ENCODE peak calls at places on chromosomes 7 and 10, in four cellular contexts. L, F, E and P are unnamed samples.

GRCh38 chr10:20971901-20972300 is 74.8 kb upstream of the NEBL start:
- DNase-seq in E (no peak), F (no peak), L (no peak), P (peak)

GRCh38 chr10:132861884-132862461 is 76.0 kb upstream of the NKX6-2 start:
- DNase-seq in L (no peak), F (no peak), E (peak), P (no peak)

GRCh38 chr10:11679946-11680345 is 62.2 kb upstream of the ECHDC3 start:
- DNase-seq in L (no peak), E (no peak), F (no peak), P (no peak)

GRCh38 chr10:94545277-94546057 is at the start of gene HELLS:
- DNase-seq in L (peak), E (peak), F (peak), P (peak)

GRCh38 chr10:21399392-21400015 is 126.0 kb downstream of the SKIDA1 start:
- DNase-seq in L (peak), F (peak), E (no peak), P (peak)

GRCh38 chr10:117552156-117552620 is 9.6 kb downstream of the EMX2 start:
- DNase-seq in E (peak), L (no peak), F (peak), P (no peak)

GRCh38 chr7:81501220-81501619 is 268.6 kb downstream of the HGF start:
- DNase-seq in E (no peak), F (peak), L (peak), P (peak)

GRCh38 chr7:29192284-29192683 is 2.3 kb upstream of the CHN2 start:
- DNase-seq in F (no peak), L (no peak), E (no peak), P (no peak)

GRCh38 chr7:49398730-49399129 is 374.7 kb upstream of the VWC2 start:
- DNase-seq in F (peak), E (no peak), L (no peak), P (peak)

GRCh38 chr7:27971171-27971570 is 209.4 kb downstream of the JAZF1 start:
- DNase-seq in L (no peak), F (no peak), E (no peak), P (no peak)

GRCh38 chr10:118754132-118754555 is 626 bp downstream of the CACUL1 start:
- DNase-seq in L (peak), E (peak), F (peak), P (peak)

GRCh38 chr10:34479520-34480179 is 335.4 kb downstream of the PARD3 start:
- DNase-seq in F (no peak), E (no peak), L (peak), P (no peak)

GRCh38 chr10:132742167-132742836 is 43.6 kb downstream of the NKX6-2 start:
- DNase-seq in E (no peak), L (no peak), F (no peak), P (no peak)

GRCh38 chr10:25843551-25844170 is 90.4 kb upstream of the MYO3A start:
- DNase-seq in F (no peak), E (no peak), L (no peak), P (peak)

GRCh38 chr10:89206402-89207180 is 526 bp downstream of the CH25H start:
- DNase-seq in F (no peak), E (peak), L (no peak), P (peak)

GRCh38 chr10:13472359-13472758 is 56.5 kb downstream of the BEND7 start:
- DNase-seq in L (no peak), F (no peak), E (no peak), P (no peak)

GRCh38 chr7:39709768-39710291 is 86.5 kb downstream of the RALA start:
- DNase-seq in E (no peak), L (peak), F (no peak), P (peak)

GRCh38 chr10:97531401-97531985 is 32.8 kb downstream of the UBTD1 start:
- DNase-seq in L (no peak), F (no peak), E (peak), P (peak)

GRCh38 chr7:92641921-92642511 is 51.8 kb upstream of the FAM133B start:
- DNase-seq in L (no peak), F (peak), E (no peak), P (peak)

GRCh38 chr7:50653116-50653854 is 88.1 kb upstream of the DDC start:
- DNase-seq in F (no peak), E (no peak), L (peak), P (peak)

GRCh38 chr7:2193575-2194305 is 39.0 kb downstream of the MAD1L1 start:
- DNase-seq in E (no peak), F (no peak), L (no peak), P (no peak)

GRCh38 chr10:66218981-66219587 is 706.8 kb upstream of the LRRTM3 start:
- DNase-seq in E (no peak), F (peak), L (no peak), P (peak)

GRCh38 chr7:2734761-2735571 is 47.0 kb downstream of the AMZ1 start:
- DNase-seq in E (no peak), F (no peak), L (no peak), P (no peak)

GRCh38 chr10:31928531-31929259 is at the start of gene ARHGAP12:
- DNase-seq in F (peak), L (peak), E (peak), P (peak)

GRCh38 chr10:103539751-103540150 is 46.2 kb downstream of the NEURL1 start:
- DNase-seq in F (no peak), L (no peak), E (no peak), P (no peak)

GRCh38 chr7:124791876-124792446 is 26.4 kb upstream of the GPR37 start:
- DNase-seq in F (peak), L (no peak), E (no peak), P (no peak)

GRCh38 chr7:117875566-117875965 is 2.3 kb upstream of the CTTNBP2 start:
- DNase-seq in F (peak), L (peak), E (peak), P (peak)

GRCh38 chr7:25009271-25009670 is 29.3 kb upstream of the OSBPL3 start:
- DNase-seq in E (no peak), L (no peak), F (peak), P (peak)

GRCh38 chr10:102017295-102017694 is 38.7 kb downstream of the ARMH3 start:
- DNase-seq in E (no peak), L (no peak), F (no peak), P (no peak)

GRCh38 chr10:13206546-13207443 is 27.4 kb downstream of the UCMA start:
- DNase-seq in E (no peak), L (peak), F (peak), P (peak)

GRCh38 chr7:151432658-151433521 is 7.1 kb downstream of the CRYGN start:
- DNase-seq in E (no peak), F (no peak), L (no peak), P (no peak)
- H3K27ac ChIP-seq in E (no peak), F (no peak), L (no peak), P (no peak)

GRCh38 chr10:115773832-115774231 is 499.2 kb downstream of the GFRA1 start:
- DNase-seq in E (no peak), L (no peak), F (no peak), P (no peak)

GRCh38 chr10:115772606-115773005 is 500.4 kb downstream of the GFRA1 start:
- DNase-seq in F (no peak), E (no peak), L (no peak), P (peak)

GRCh38 chr10:115777646-115778045 is 495.4 kb downstream of the GFRA1 start:
- DNase-seq in E (no peak), F (no peak), L (no peak), P (no peak)

GRCh38 chr10:115774721-115775120 is 498.3 kb downstream of the GFRA1 start:
- DNase-seq in L (no peak), E (no peak), F (no peak), P (no peak)

GRCh38 chr10:115771755-115772154 is 501.3 kb downstream of the GFRA1 start:
- DNase-seq in L (no peak), E (no peak), F (no peak), P (peak)
- H3K27ac ChIP-seq in L (no peak), E (no peak), F (no peak), P (no peak)

DNA sequence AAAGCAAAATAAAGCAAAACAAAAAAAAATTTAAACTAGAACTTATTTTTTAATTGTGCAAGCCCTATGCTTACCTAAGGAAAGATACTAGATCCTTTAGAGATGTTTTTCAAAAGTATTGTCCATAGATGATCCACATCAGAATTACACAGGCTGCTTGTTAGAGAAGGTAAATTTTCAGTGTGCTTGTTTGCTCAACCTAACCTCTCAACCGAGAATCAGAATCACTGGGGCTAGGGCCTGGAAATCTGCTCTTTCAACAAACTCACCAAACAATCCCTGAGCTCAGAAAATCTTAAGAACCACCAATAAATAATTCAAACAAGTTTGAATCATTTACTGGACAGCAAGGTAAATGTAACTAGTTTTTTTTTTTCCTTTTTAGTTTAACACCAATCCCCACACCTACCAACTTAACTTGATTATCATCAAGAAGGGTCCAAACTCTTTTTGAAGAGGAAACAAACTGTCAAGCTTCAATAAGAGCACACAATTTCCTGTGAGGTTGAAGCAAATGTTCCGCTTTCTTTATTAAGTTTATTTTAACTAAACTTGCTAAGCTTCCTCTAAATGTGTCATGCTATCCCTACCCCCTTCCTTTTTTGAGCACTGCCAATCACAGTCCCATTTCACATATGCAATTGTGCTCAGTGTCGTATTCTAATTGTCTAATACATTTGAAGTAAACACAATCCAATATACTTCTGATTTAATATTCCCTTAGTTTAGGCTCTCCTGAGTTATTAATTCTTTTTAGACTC is 7.4 kb upstream of the TSPAN33 start:
- DNase-seq in L (no peak), F (no peak), E (no peak), P (no peak)
- H3K27ac ChIP-seq in L (no peak), F (no peak), E (no peak), P (no peak)

DNA sequence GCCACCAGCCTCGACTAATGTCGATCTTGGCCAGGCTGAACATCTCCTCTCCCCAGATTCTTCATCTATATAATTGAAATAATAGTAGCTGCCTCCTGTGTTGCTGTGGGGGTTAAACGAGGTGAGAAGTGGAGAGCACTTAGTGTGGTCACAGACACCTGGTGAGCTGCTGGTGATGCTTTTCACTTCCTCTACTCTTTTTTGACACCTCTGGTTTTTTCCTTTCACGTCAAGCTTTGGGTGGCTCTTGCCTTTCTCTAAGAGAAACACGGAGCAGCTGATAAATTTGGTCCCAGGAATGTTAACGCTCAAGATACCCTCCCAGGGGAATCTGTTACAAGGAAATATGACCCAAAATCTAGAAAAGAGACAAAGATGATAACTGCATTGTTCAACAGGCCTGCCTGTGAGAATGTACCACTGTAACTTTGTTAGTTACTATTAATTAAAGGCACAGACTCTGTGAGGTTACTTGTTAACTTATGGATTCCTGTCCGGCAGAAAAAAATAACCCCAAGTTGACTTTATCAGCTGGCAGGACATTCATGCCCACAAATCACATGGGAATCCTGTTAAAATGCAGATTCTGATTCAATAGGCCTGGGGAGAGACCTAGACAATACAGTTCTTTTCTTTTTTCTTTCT is 9.5 kb upstream of the NPFFR1 start:
- DNase-seq in L (no peak), F (no peak), E (no peak), P (no peak)
- H3K27ac ChIP-seq in L (no peak), F (no peak), E (no peak), P (no peak)

GRCh38 chr10:121556448-121556847 is 41.8 kb downstream of the FGFR2 start:
- DNase-seq in E (no peak), F (no peak), L (no peak), P (no peak)

GRCh38 chr10:121553861-121554264 is 44.4 kb downstream of the FGFR2 start:
- DNase-seq in F (peak), E (no peak), L (peak), P (no peak)

GRCh38 chr10:121551210-121551609 is 47.0 kb downstream of the FGFR2 start:
- DNase-seq in F (no peak), L (no peak), E (no peak), P (no peak)

GRCh38 chr10:121552746-121553145 is 45.5 kb downstream of the FGFR2 start:
- DNase-seq in L (no peak), F (no peak), E (no peak), P (no peak)

DNA sequence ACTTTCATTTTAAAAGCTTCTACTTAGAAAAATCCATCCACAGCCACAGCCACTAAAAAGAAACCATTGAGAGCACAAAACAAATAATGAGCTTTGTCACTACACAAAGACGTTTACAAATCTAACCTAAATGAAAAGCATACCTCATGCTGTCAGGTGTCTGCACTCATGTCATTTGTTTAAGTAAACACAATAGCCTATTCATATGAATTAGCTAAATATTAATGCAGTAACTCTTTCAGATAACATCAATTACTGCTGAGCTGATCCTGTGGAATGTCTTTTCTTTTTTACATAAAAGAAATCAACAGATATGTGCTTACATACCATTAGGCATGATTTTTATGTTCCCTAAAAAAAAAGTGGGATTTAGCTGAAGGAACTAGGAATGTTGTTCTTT is 44.8 kb downstream of the FGFR2 start:
- DNase-seq in L (no peak), E (no peak), F (no peak), P (no peak)
- H3K27ac ChIP-seq in L (peak), E (no peak), F (no peak), P (no peak)

DNA sequence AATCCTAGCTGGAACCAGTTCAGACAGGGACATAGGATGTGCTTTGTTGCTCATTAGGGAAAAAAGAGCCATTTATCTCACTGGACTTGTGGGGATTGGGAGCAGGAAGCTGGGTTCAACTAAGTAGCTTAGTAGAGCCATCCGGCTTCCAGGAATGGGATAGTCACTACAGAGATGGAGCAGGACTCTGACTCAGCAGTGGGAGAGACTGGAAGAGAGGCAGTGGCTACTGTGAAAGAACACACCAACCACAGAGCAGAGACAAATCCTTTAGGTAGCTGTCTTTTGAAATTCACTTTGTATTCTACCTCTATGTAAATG is 100.6 kb upstream of the DKK1 start:
- DNase-seq in E (peak), F (peak), L (peak), P (peak)
- H3K27ac ChIP-seq in E (peak), F (no peak), L (peak), P (peak)

GRCh38 chr10:45561952-45562351 is 110.6 kb downstream of the ZFAND4 start:
- DNase-seq in F (no peak), E (no peak), L (no peak), P (no peak)

GRCh38 chr10:45555789-45556188 is 116.8 kb downstream of the ZFAND4 start:
- DNase-seq in L (no peak), F (no peak), E (no peak), P (no peak)

GRCh38 chr10:45557275-45557905 is 115.2 kb downstream of the ZFAND4 start:
- DNase-seq in L (no peak), E (peak), F (no peak), P (no peak)

GRCh38 chr10:45560262-45560661 is 112.3 kb downstream of the ZFAND4 start:
- DNase-seq in L (no peak), F (no peak), E (no peak), P (no peak)

GRCh38 chr10:45558406-45558805 is 114.2 kb downstream of the ZFAND4 start:
- DNase-seq in L (no peak), F (no peak), E (no peak), P (no peak)
- H3K27ac ChIP-seq in L (no peak), F (no peak), E (no peak), P (no peak)

GRCh38 chr7:37924399-37924798 is 4.0 kb downstream of the EPDR1 start:
- DNase-seq in F (no peak), E (no peak), L (no peak), P (peak)
- H3K27ac ChIP-seq in F (no peak), E (no peak), L (no peak), P (no peak)

DNA sequence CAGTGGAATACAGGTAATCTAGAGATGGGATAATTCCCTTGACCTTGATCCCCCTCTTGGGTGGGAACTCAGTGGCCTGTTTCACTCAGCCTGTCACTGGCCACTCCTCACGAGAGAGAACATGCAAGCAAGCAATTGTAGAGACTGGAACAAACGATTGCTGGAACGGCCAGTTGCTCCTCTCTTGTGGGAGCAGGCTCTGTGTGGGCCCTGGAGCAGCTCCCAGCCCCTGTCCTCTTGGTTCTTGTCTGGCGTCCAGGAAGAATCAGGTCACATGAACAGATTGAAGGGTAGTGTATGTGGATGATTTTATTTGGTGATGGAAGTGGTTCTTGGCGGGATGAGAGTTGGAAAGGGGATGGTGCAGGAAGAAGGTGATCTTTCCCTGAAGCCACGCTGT is 16.1 kb downstream of the RNF133 start:
- DNase-seq in E (no peak), F (no peak), L (no peak), P (no peak)
- H3K27ac ChIP-seq in E (no peak), F (no peak), L (no peak), P (no peak)

DNA sequence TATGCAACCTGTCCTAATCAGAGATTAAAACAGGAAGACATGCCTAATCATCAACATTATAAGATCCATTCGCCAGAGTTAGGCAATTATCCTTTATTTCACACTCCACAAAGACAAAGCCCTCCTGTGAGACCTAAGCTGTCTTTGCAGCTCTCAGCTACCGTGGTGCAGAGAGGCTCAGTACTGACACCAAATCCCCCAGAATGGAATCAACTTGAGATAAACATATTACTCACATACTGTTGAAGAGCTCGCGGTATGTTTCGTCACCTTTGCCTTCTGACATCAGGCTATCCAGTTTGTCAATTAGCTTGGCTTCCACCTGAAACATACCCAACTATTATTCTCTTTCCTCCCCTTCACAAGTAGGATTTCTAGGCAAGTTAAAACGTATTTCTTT is 226.1 kb upstream of the IMMP2L start:
- DNase-seq in L (no peak), E (no peak), F (no peak), P (peak)
- H3K27ac ChIP-seq in L (no peak), E (no peak), F (no peak), P (no peak)